ENCODE peak calls at places on chromosome 15, in five cellular contexts. P is esophagus squamous epithelium, Y is SJSA1, K is AG09319, N is stomach. C is an unnamed sample.

GRCh38 chr15:48425051-48425450 is 93.8 kb downstream of the DUT start:
- DNase-seq in P (no peak), Y (no peak), K (no peak), N (no peak), C (no peak)

GRCh38 chr15:42940527-42940926 is 19.9 kb upstream of the TTBK2 start:
- DNase-seq in P (no peak), Y (no peak), K (no peak), N (no peak), C (no peak)

GRCh38 chr15:58307313-58307961 is 124.4 kb upstream of the LIPC start:
- DNase-seq in P (no peak), Y (peak), K (peak), N (no peak), C (peak)

GRCh38 chr15:91302588-91303439 is 202.8 kb downstream of the SV2B start:
- DNase-seq in P (no peak), Y (peak), K (peak), N (no peak), C (peak)

GRCh38 chr15:61753018-61753710 is 307.1 kb downstream of the VPS13C start:
- DNase-seq in P (no peak), Y (no peak), K (no peak), N (no peak), C (no peak)

GRCh38 chr15:27674826-27675225 is 424.3 kb downstream of the OCA2 start:
- DNase-seq in P (no peak), Y (no peak), K (no peak), N (no peak), C (no peak)

GRCh38 chr15:52351206-52351907 is 55.8 kb upstream of the MYO5C start:
- DNase-seq in P (no peak), Y (no peak), K (no peak), N (no peak), C (peak)

GRCh38 chr15:38860253-38860652 is 295.6 kb upstream of the RASGRP1 start:
- DNase-seq in P (no peak), Y (no peak), K (no peak), N (no peak), C (no peak)

GRCh38 chr15:74121858-74122257 is 8.5 kb upstream of the ISLR2 start:
- DNase-seq in P (no peak), Y (no peak), K (no peak), N (no peak), C (no peak)

GRCh38 chr15:59116141-59116540 is 11.2 kb downstream of the CCNB2 start:
- DNase-seq in P (no peak), Y (no peak), K (peak), N (no peak), C (peak)

GRCh38 chr15:40891810-40892448 is 2.3 kb upstream of the VPS18 start:
- DNase-seq in P (no peak), Y (peak), K (no peak), N (peak), C (no peak)

GRCh38 chr15:61598655-61599054 is 369.6 kb upstream of the RORA start:
- DNase-seq in P (no peak), Y (no peak), K (no peak), N (no peak), C (no peak)

GRCh38 chr15:27358751-27359434 is 387.9 kb downstream of the GABRG3 start:
- DNase-seq in P (no peak), Y (no peak), K (no peak), N (no peak), C (no peak)

GRCh38 chr15:69044899-69045298 is 30.4 kb downstream of the NOX5 start:
- DNase-seq in P (no peak), Y (no peak), K (peak), N (no peak), C (peak)

GRCh38 chr15:90859234-90860131 is 8.9 kb upstream of the FURIN start:
- DNase-seq in P (no peak), Y (no peak), K (no peak), N (no peak), C (no peak)

GRCh38 chr15:26631894-26632293 is 141.0 kb downstream of the GABRB3 start:
- DNase-seq in P (no peak), Y (no peak), K (no peak), N (no peak), C (no peak)

GRCh38 chr15:68484696-68485400 is 52.9 kb upstream of the ITGA11 start:
- DNase-seq in P (no peak), Y (peak), K (no peak), N (no peak), C (peak)

GRCh38 chr15:99409097-99409473 is 156.7 kb upstream of the MEF2A start:
- DNase-seq in P (no peak), Y (peak), K (no peak), N (peak), C (no peak)

GRCh38 chr15:78302579-78302978 is 3.2 kb upstream of the SKIC8 start:
- DNase-seq in P (no peak), Y (peak), K (peak), N (no peak), C (peak)

GRCh38 chr15:80052597-80053304 is 6.7 kb upstream of the ZFAND6 start:
- DNase-seq in P (no peak), Y (no peak), K (no peak), N (no peak), C (no peak)

GRCh38 chr15:40906101-40906946 is 12.1 kb downstream of the VPS18 start:
- DNase-seq in P (no peak), Y (peak), K (peak), N (peak), C (peak)

GRCh38 chr15:76333720-76334437 is 2.7 kb upstream of the ISL2 start:
- DNase-seq in P (no peak), Y (no peak), K (no peak), N (no peak), C (no peak)

GRCh38 chr15:47371939-47372338 is 345.4 kb upstream of the SEMA6D start:
- DNase-seq in P (no peak), Y (no peak), K (no peak), N (no peak), C (no peak)